ENCODE peak calls at places on chromosomes 7 and 10, in eight cellular contexts. One of them, this sample, is unnamed.

GRCh38 chr10:133245439-133246235 is 8.0 kb downstream of the VENTX start:
- DNase-seq in tibial artery: no peak
- DNase-seq in tibial nerve: no peak
- DNase-seq in foreskin fibroblast: no peak
- DNase-seq in prostate gland: no peak
- DNase-seq in choroid plexus epithelial cell: no peak
- DNase-seq in heart right ventricle: no peak
- DNase-seq in left ventricle myocardium inferior: no peak
- DNase-seq in this sample: no peak

GRCh38 chr7:82443801-82444219 is 233 bp upstream of the CACNA2D1 start:
- DNase-seq in choroid plexus epithelial cell: peak
- DNase-seq in tibial artery: peak
- DNase-seq in left ventricle myocardium inferior: peak
- DNase-seq in prostate gland: peak
- DNase-seq in tibial nerve: peak
- DNase-seq in heart right ventricle: peak
- DNase-seq in foreskin fibroblast: peak
- DNase-seq in this sample: peak

GRCh38 chr7:24216576-24217116 is 67.3 kb upstream of the NPY start:
- DNase-seq in tibial artery: no peak
- DNase-seq in choroid plexus epithelial cell: peak
- DNase-seq in foreskin fibroblast: no peak
- DNase-seq in prostate gland: no peak
- DNase-seq in heart right ventricle: no peak
- DNase-seq in tibial nerve: no peak
- DNase-seq in left ventricle myocardium inferior: no peak
- DNase-seq in this sample: no peak

GRCh38 chr10:34179280-34179679 is 635.8 kb downstream of the PARD3 start:
- DNase-seq in foreskin fibroblast: no peak
- DNase-seq in tibial artery: no peak
- DNase-seq in choroid plexus epithelial cell: no peak
- DNase-seq in left ventricle myocardium inferior: no peak
- DNase-seq in heart right ventricle: no peak
- DNase-seq in prostate gland: no peak
- DNase-seq in tibial nerve: no peak
- DNase-seq in this sample: no peak

GRCh38 chr10:7766241-7766640 is 21.6 kb downstream of the KIN start:
- DNase-seq in tibial nerve: no peak
- DNase-seq in tibial artery: no peak
- DNase-seq in foreskin fibroblast: no peak
- DNase-seq in left ventricle myocardium inferior: no peak
- DNase-seq in heart right ventricle: no peak
- DNase-seq in choroid plexus epithelial cell: no peak
- DNase-seq in prostate gland: no peak
- DNase-seq in this sample: no peak

GRCh38 chr10:77185696-77186095 is 451.9 kb downstream of the KCNMA1 start:
- DNase-seq in prostate gland: no peak
- DNase-seq in heart right ventricle: no peak
- DNase-seq in foreskin fibroblast: no peak
- DNase-seq in tibial nerve: no peak
- DNase-seq in left ventricle myocardium inferior: no peak
- DNase-seq in choroid plexus epithelial cell: no peak
- DNase-seq in tibial artery: no peak
- DNase-seq in this sample: no peak

GRCh38 chr7:11485626-11486025 is 346.4 kb downstream of the THSD7A start:
- DNase-seq in foreskin fibroblast: no peak
- DNase-seq in left ventricle myocardium inferior: no peak
- DNase-seq in prostate gland: no peak
- DNase-seq in choroid plexus epithelial cell: no peak
- DNase-seq in tibial artery: no peak
- DNase-seq in tibial nerve: no peak
- DNase-seq in heart right ventricle: no peak
- DNase-seq in this sample: no peak

GRCh38 chr10:96292971-96293909 is 11.0 kb upstream of the DNTT start:
- DNase-seq in choroid plexus epithelial cell: peak
- DNase-seq in tibial artery: no peak
- DNase-seq in foreskin fibroblast: peak
- DNase-seq in tibial nerve: no peak
- DNase-seq in prostate gland: peak
- DNase-seq in heart right ventricle: peak
- DNase-seq in left ventricle myocardium inferior: no peak
- DNase-seq in this sample: no peak

GRCh38 chr7:139180700-139181311 is 50.2 kb upstream of the UBN2 start:
- DNase-seq in heart right ventricle: no peak
- DNase-seq in foreskin fibroblast: no peak
- DNase-seq in left ventricle myocardium inferior: no peak
- DNase-seq in choroid plexus epithelial cell: peak
- DNase-seq in prostate gland: no peak
- DNase-seq in tibial artery: no peak
- DNase-seq in tibial nerve: no peak
- DNase-seq in this sample: no peak

GRCh38 chr7:127629268-127629854 is 11.4 kb upstream of the PAX4 start:
- DNase-seq in left ventricle myocardium inferior: no peak
- DNase-seq in prostate gland: no peak
- DNase-seq in tibial nerve: no peak
- DNase-seq in choroid plexus epithelial cell: no peak
- DNase-seq in tibial artery: no peak
- DNase-seq in foreskin fibroblast: no peak
- DNase-seq in heart right ventricle: no peak
- DNase-seq in this sample: no peak

GRCh38 chr7:17421941-17422340 is 123.5 kb downstream of the AHR start:
- DNase-seq in heart right ventricle: no peak
- DNase-seq in tibial nerve: no peak
- DNase-seq in choroid plexus epithelial cell: no peak
- DNase-seq in left ventricle myocardium inferior: no peak
- DNase-seq in foreskin fibroblast: no peak
- DNase-seq in prostate gland: no peak
- DNase-seq in tibial artery: no peak
- DNase-seq in this sample: no peak

GRCh38 chr7:111029574-111030357 is 61.2 kb upstream of the LRRN3 start:
- DNase-seq in tibial artery: no peak
- DNase-seq in prostate gland: no peak
- DNase-seq in tibial nerve: no peak
- DNase-seq in heart right ventricle: peak
- DNase-seq in left ventricle myocardium inferior: no peak
- DNase-seq in foreskin fibroblast: peak
- DNase-seq in choroid plexus epithelial cell: peak
- DNase-seq in this sample: no peak

GRCh38 chr7:67371429-67372305 is 375.0 kb downstream of the TYW1 start:
- DNase-seq in heart right ventricle: peak
- DNase-seq in tibial artery: no peak
- DNase-seq in left ventricle myocardium inferior: peak
- DNase-seq in tibial nerve: no peak
- DNase-seq in prostate gland: peak
- DNase-seq in foreskin fibroblast: peak
- DNase-seq in choroid plexus epithelial cell: peak
- DNase-seq in this sample: peak

GRCh38 chr7:1242601-1243289 is 10.1 kb downstream of the UNCX start:
- DNase-seq in prostate gland: no peak
- DNase-seq in choroid plexus epithelial cell: no peak
- DNase-seq in left ventricle myocardium inferior: no peak
- DNase-seq in heart right ventricle: no peak
- DNase-seq in tibial nerve: no peak
- DNase-seq in foreskin fibroblast: no peak
- DNase-seq in tibial artery: no peak
- DNase-seq in this sample: no peak

GRCh38 chr10:11610151-11610854 is 1.1 kb downstream of the USP6NL start:
- DNase-seq in tibial nerve: no peak
- DNase-seq in tibial artery: no peak
- DNase-seq in foreskin fibroblast: no peak
- DNase-seq in choroid plexus epithelial cell: no peak
- DNase-seq in prostate gland: no peak
- DNase-seq in left ventricle myocardium inferior: no peak
- DNase-seq in heart right ventricle: no peak
- DNase-seq in this sample: no peak

GRCh38 chr10:74092372-74092771 is 58.3 kb downstream of the AP3M1 start:
- DNase-seq in foreskin fibroblast: no peak
- DNase-seq in tibial nerve: no peak
- DNase-seq in prostate gland: no peak
- DNase-seq in choroid plexus epithelial cell: no peak
- DNase-seq in heart right ventricle: no peak
- DNase-seq in tibial artery: no peak
- DNase-seq in left ventricle myocardium inferior: no peak
- DNase-seq in this sample: no peak

GRCh38 chr7:106326594-106327537 is 42.1 kb upstream of the NAMPT start:
- DNase-seq in heart right ventricle: no peak
- DNase-seq in foreskin fibroblast: peak
- DNase-seq in choroid plexus epithelial cell: peak
- DNase-seq in tibial nerve: no peak
- DNase-seq in tibial artery: no peak
- DNase-seq in left ventricle myocardium inferior: no peak
- DNase-seq in prostate gland: no peak
- DNase-seq in this sample: no peak

GRCh38 chr10:116608683-116609594 is 11.8 kb upstream of the PNLIPRP2 start:
- DNase-seq in heart right ventricle: no peak
- DNase-seq in prostate gland: no peak
- DNase-seq in tibial nerve: no peak
- DNase-seq in choroid plexus epithelial cell: no peak
- DNase-seq in left ventricle myocardium inferior: no peak
- DNase-seq in foreskin fibroblast: no peak
- DNase-seq in tibial artery: no peak
- DNase-seq in this sample: no peak
- H3K4me3 ChIP-seq in heart right ventricle: peak
- H3K4me3 ChIP-seq in prostate gland: no peak
- H3K4me3 ChIP-seq in tibial nerve: peak
- H3K4me3 ChIP-seq in choroid plexus epithelial cell: no peak
- H3K4me3 ChIP-seq in left ventricle myocardium inferior: peak
- H3K4me3 ChIP-seq in foreskin fibroblast: no peak
- H3K4me3 ChIP-seq in tibial artery: no peak
- H3K4me3 ChIP-seq in this sample: no peak

GRCh38 chr10:117313641-117314040 is 61.6 kb downstream of the PDZD8 start:
- DNase-seq in foreskin fibroblast: no peak
- DNase-seq in left ventricle myocardium inferior: no peak
- DNase-seq in prostate gland: no peak
- DNase-seq in tibial artery: no peak
- DNase-seq in tibial nerve: no peak
- DNase-seq in choroid plexus epithelial cell: no peak
- DNase-seq in heart right ventricle: no peak
- DNase-seq in this sample: no peak

GRCh38 chr10:117320050-117320665 is 55.1 kb downstream of the PDZD8 start:
- DNase-seq in choroid plexus epithelial cell: peak
- DNase-seq in prostate gland: no peak
- DNase-seq in left ventricle myocardium inferior: no peak
- DNase-seq in heart right ventricle: no peak
- DNase-seq in foreskin fibroblast: no peak
- DNase-seq in tibial artery: no peak
- DNase-seq in tibial nerve: no peak
- DNase-seq in this sample: peak

GRCh38 chr10:117322258-117322657 is 53.0 kb downstream of the PDZD8 start:
- DNase-seq in tibial artery: no peak
- DNase-seq in left ventricle myocardium inferior: no peak
- DNase-seq in heart right ventricle: no peak
- DNase-seq in choroid plexus epithelial cell: peak
- DNase-seq in prostate gland: no peak
- DNase-seq in tibial nerve: no peak
- DNase-seq in foreskin fibroblast: no peak
- DNase-seq in this sample: no peak

GRCh38 chr10:117324367-117324766 is 50.9 kb downstream of the PDZD8 start:
- DNase-seq in tibial artery: no peak
- DNase-seq in left ventricle myocardium inferior: no peak
- DNase-seq in tibial nerve: no peak
- DNase-seq in prostate gland: no peak
- DNase-seq in foreskin fibroblast: no peak
- DNase-seq in choroid plexus epithelial cell: no peak
- DNase-seq in heart right ventricle: no peak
- DNase-seq in this sample: no peak

GRCh38 chr10:117318909-117319308 is 56.3 kb downstream of the PDZD8 start:
- DNase-seq in tibial nerve: no peak
- DNase-seq in choroid plexus epithelial cell: peak
- DNase-seq in heart right ventricle: no peak
- DNase-seq in tibial artery: no peak
- DNase-seq in foreskin fibroblast: no peak
- DNase-seq in left ventricle myocardium inferior: no peak
- DNase-seq in prostate gland: no peak
- DNase-seq in this sample: no peak
- TF ChIP-seq CTCF in tibial nerve: no peak
- TF ChIP-seq CTCF in choroid plexus epithelial cell: peak
- TF ChIP-seq CTCF in heart right ventricle: peak
- TF ChIP-seq CTCF in tibial artery: no peak
- TF ChIP-seq CTCF in foreskin fibroblast: peak
- TF ChIP-seq CTCF in left ventricle myocardium inferior: peak
- TF ChIP-seq CTCF in prostate gland: no peak
- TF ChIP-seq CTCF in this sample: peak

DNA sequence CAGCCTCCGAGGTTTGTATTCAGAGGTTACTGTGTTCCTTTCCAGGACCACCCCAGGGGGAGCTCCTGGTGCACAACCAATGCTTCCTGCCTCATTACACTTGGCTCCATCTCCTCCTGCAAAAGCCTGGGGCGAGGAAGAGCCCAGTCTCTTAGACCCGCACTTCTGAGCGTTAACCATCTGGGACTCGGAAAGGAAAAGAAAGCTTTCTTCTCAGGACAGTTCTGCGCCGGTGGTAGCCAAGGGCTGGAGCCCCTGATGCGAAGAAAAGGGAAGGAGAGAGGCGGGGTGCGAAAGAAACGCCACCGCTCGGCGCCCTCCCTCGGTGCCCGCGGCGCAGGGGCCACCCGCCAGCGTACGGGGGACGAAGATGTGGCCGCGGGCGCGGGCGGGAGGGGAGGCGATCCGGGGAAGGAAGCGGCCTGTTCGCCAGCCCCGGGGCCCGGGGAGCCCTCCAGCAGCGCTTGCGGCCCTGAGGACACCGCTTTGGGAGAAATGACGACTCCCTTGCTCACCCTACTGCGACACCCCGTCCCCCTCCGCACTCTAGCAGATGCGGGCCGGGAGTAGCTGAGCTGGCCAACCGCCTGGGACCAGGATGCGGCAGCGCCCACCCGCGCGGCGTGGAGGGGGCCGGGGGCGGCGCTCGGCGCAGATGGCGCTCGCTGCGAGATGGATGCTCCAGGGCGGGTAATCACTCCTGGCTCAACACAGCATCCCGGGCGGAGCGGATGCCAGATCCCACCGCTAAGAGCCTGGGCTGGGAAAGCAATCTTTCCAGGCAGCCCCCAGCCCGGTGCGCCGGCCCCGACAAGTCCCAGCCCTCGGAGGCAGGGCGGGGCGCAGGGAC is 1.3 kb downstream of the NRCAM start:
- DNase-seq in choroid plexus epithelial cell: peak
- DNase-seq in left ventricle myocardium inferior: no peak
- DNase-seq in foreskin fibroblast: no peak
- DNase-seq in tibial artery: no peak
- DNase-seq in prostate gland: no peak
- DNase-seq in tibial nerve: no peak
- DNase-seq in heart right ventricle: no peak
- DNase-seq in this sample: peak
- H3K4me3 ChIP-seq in choroid plexus epithelial cell: peak
- H3K4me3 ChIP-seq in left ventricle myocardium inferior: peak
- H3K4me3 ChIP-seq in foreskin fibroblast: peak
- H3K4me3 ChIP-seq in tibial artery: peak
- H3K4me3 ChIP-seq in prostate gland: peak
- H3K4me3 ChIP-seq in tibial nerve: peak
- H3K4me3 ChIP-seq in heart right ventricle: peak
- H3K4me3 ChIP-seq in this sample: peak

DNA sequence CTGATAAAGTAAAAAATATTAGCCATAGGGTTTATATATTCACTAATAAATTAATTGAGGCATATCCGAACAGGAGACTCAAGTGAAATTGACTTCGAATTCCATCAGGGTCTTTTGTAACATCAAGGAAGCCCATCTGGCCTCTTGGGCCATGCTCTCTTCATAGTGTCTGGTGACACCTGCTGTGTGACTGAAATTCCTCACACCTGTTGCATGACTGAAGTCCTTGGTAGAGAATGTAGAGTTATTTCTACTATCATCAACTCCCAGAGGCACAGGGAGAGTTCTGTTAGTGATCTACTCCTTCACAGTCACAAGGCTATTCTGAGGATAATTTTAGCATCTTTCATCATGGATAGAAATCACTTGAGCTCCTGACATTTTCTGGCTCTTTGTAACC is 138.3 kb upstream of the LSM8 start:
- DNase-seq in foreskin fibroblast: no peak
- DNase-seq in tibial nerve: no peak
- DNase-seq in choroid plexus epithelial cell: no peak
- DNase-seq in tibial artery: no peak
- DNase-seq in left ventricle myocardium inferior: no peak
- DNase-seq in prostate gland: no peak
- DNase-seq in heart right ventricle: no peak
- DNase-seq in this sample: no peak
- TF ChIP-seq CTCF in foreskin fibroblast: no peak
- TF ChIP-seq CTCF in tibial nerve: no peak
- TF ChIP-seq CTCF in choroid plexus epithelial cell: no peak
- TF ChIP-seq CTCF in tibial artery: no peak
- TF ChIP-seq CTCF in left ventricle myocardium inferior: no peak
- TF ChIP-seq CTCF in prostate gland: no peak
- TF ChIP-seq CTCF in heart right ventricle: no peak
- TF ChIP-seq CTCF in this sample: no peak